ENCODE peak calls at places on chromosome 14, in four cellular contexts. I, S, U and C are unnamed samples.

GRCh38 chr14:91339076-91339475 is 78.5 kb downstream of the CCDC88C start:
- DNase-seq in I (no peak), S (no peak), U (no peak), C (no peak)

GRCh38 chr14:24458736-24459135 is 16.2 kb upstream of the SDR39U1 start:
- DNase-seq in I (no peak), S (no peak), U (no peak), C (no peak)

GRCh38 chr14:105488781-105489606 is 2.1 kb upstream of the TEDC1 start:
- DNase-seq in I (no peak), S (no peak), U (no peak), C (no peak)

GRCh38 chr14:104692261-104692938 is 3.0 kb downstream of the INF2 start:
- DNase-seq in I (no peak), S (no peak), U (no peak), C (no peak)

GRCh38 chr14:68762944-68763831 is 29.7 kb downstream of the ZFP36L1 start:
- DNase-seq in I (peak), S (no peak), U (peak), C (no peak)

GRCh38 chr14:60647837-60648168 is 1.5 kb downstream of the SIX1 start:
- DNase-seq in I (no peak), S (no peak), U (no peak), C (no peak)

GRCh38 chr14:96105921-96106441 is 66.8 kb downstream of the C14orf132 start:
- DNase-seq in I (no peak), S (no peak), U (no peak), C (no peak)

GRCh38 chr14:71555654-71556559 is 376.3 kb upstream of the RGS6 start:
- DNase-seq in I (peak), S (no peak), U (no peak), C (peak)

GRCh38 chr14:100345711-100346110 is 22.6 kb downstream of the SLC25A47 start:
- DNase-seq in I (no peak), S (no peak), U (no peak), C (no peak)

GRCh38 chr14:100346306-100347091 is 23.4 kb downstream of the SLC25A47 start:
- DNase-seq in I (no peak), S (no peak), U (no peak), C (no peak)

GRCh38 chr14:100348253-100348729 is 25.2 kb downstream of the SLC25A47 start:
- DNase-seq in I (peak), S (no peak), U (no peak), C (no peak)

GRCh38 chr14:100350283-100350926 is 27.3 kb downstream of the SLC25A47 start:
- DNase-seq in I (no peak), S (no peak), U (no peak), C (no peak)

DNA sequence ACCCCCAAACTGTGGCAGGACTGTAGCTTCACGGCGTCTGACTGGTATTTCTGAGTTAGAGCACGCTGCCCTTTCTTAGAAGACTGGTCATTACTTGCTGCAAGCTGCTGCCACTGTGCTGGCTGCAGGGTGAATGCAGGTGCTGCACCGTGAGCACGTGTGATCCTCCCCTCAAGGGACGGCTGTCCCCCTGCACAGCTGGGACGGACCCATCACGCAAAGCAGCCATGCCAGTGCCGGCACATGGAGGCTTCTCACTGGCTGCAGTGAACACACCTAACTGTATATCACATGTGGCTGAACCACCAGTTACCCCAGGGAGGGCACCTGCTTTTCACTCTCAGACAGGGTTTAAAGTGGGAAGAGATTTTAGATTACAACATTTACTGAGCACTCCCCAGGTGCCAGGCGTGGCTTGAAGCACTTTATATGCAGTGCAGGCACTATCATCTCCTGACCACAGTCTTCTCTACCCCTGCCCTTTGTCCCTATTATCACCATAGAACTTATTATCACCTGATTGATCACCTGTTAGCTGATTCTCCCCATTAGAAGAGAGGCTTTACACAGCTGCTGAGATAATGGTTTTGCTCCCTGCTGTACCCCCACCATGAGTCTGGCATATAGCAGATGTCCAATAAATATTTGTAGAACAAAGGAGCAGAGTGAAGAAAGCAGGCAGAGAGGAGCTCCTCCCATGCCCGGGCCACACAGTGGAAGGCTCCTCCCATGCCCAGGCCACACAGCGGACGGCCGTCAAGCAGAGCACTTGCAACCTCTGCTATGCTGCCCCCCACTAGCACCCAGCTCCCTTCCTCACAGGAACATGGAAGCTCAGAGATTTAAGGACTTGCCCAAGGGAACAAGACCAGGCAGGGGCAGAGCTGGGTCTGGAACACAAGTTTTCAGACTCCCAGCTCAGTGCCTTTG is 25.9 kb downstream of the SLC25A47 start:
- DNase-seq in I (no peak), S (no peak), U (no peak), C (no peak)
- TF ChIP-seq TAF1 in I (no peak), S (no peak), U (no peak), C (no peak)

GRCh38 chr14:32349322-32349721 is 20.2 kb downstream of the AKAP6 start:
- DNase-seq in I (no peak), S (no peak), U (no peak), C (no peak)
- TF ChIP-seq TAF1 in I (no peak), S (no peak), U (no peak), C (no peak)

GRCh38 chr14:21467620-21468019 is 9.1 kb downstream of the RAB2B start:
- DNase-seq in I (no peak), S (no peak), U (no peak), C (no peak)
- TF ChIP-seq TAF1 in I (no peak), S (no peak), U (no peak), C (no peak)

DNA sequence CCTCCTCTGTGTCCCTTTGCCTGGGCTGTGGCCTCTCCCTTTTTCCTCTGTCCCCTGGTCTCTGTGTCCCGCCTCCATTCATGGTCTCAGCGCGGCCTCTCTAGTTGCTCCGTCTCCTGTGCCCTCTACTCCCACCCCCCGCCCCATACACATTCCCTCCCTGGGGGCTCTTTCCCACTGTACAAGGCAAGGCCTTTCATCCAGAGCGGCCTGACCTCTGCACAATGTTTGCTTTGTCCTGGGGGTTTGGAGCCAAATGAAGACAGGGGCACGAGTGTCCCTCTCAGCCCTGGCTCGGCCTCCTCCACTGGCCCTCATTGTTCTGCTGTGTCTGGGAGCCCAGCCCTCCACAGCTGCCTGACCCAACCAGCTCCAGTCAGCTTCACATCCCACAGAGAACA is 678.6 kb downstream of the BCL11B start:
- DNase-seq in I (no peak), S (no peak), U (no peak), C (no peak)
- TF ChIP-seq TAF1 in I (no peak), S (no peak), U (no peak), C (no peak)

DNA sequence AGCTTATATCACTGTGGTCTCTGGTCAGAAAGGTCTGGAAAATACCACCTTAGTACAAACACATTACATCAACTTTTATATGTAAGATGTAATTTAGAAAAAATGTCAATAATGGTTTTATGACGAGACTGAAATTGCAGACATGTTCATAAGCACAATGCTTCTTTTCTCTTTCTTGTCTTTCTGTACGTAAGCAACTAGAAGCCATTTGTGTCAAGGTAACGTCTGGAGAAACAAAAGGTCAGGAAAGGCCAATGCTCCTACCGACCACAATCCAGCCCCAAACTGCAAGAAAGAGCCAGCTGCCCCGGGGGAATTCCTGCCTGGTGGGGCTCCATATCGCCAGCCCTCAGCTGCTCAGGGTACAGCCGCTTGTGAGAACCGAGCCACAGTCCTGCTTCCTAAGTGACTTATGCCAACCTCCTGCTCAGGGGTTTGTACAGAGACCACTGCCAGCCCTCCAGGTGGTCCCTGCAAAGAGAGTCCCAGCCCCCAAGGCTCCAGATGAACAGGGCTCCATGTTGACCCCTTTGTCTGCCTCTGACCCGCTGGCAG is 6.3 kb downstream of the ZNF839 start:
- DNase-seq in I (no peak), S (no peak), U (no peak), C (no peak)
- TF ChIP-seq TAF1 in I (no peak), S (no peak), U (no peak), C (no peak)